ENCODE peak calls at places on chromosomes 12 and 14, in four cellular contexts. One of them, this sample, is unnamed.

GRCh38 chr12:56220611-56221232 is 1.0 kb downstream of the RNF41 start:
- DNase-seq in AG04449: peak
- DNase-seq in tibial artery: no peak
- DNase-seq in A549: no peak
- DNase-seq in this sample: no peak

GRCh38 chr12:13257356-13257875 is 60.9 kb downstream of the EMP1 start:
- DNase-seq in AG04449: no peak
- DNase-seq in tibial artery: no peak
- DNase-seq in A549: no peak
- DNase-seq in this sample: no peak

GRCh38 chr12:70853326-70853725 is 67.2 kb downstream of the PTPRR start:
- DNase-seq in AG04449: no peak
- DNase-seq in tibial artery: no peak
- DNase-seq in A549: no peak
- DNase-seq in this sample: no peak

GRCh38 chr12:5650804-5651461 is 219.0 kb downstream of the NTF3 start:
- DNase-seq in AG04449: no peak
- DNase-seq in tibial artery: no peak
- DNase-seq in A549: no peak
- DNase-seq in this sample: no peak

GRCh38 chr14:23537351-23538048 is 14.1 kb downstream of the ZFHX2 start:
- DNase-seq in AG04449: no peak
- DNase-seq in tibial artery: no peak
- DNase-seq in A549: no peak
- DNase-seq in this sample: no peak

GRCh38 chr12:108701779-108702435 is 29.4 kb downstream of the CORO1C start:
- DNase-seq in AG04449: no peak
- DNase-seq in tibial artery: no peak
- DNase-seq in A549: no peak
- DNase-seq in this sample: no peak

GRCh38 chr12:46296822-46297221 is 28.0 kb upstream of the SLC38A1 start:
- DNase-seq in AG04449: no peak
- DNase-seq in tibial artery: no peak
- DNase-seq in A549: no peak
- DNase-seq in this sample: no peak

GRCh38 chr12:123548107-123548506 is 14.6 kb upstream of the RILPL1 start:
- DNase-seq in AG04449: no peak
- DNase-seq in tibial artery: no peak
- DNase-seq in A549: no peak
- DNase-seq in this sample: no peak

GRCh38 chr12:4809449-4810218 is 89.4 kb downstream of the GALNT8 start:
- DNase-seq in AG04449: no peak
- DNase-seq in tibial artery: no peak
- DNase-seq in A549: no peak
- DNase-seq in this sample: peak

GRCh38 chr12:31585271-31585670 is 5.7 kb downstream of the DENND5B start:
- DNase-seq in AG04449: peak
- DNase-seq in tibial artery: no peak
- DNase-seq in A549: peak
- DNase-seq in this sample: no peak

GRCh38 chr14:64438181-64438839 is 27.0 kb upstream of the AKAP5 start:
- DNase-seq in AG04449: peak
- DNase-seq in tibial artery: no peak
- DNase-seq in A549: peak
- DNase-seq in this sample: no peak

GRCh38 chr12:63098851-63099250 is 52.1 kb downstream of the AVPR1A start:
- DNase-seq in AG04449: no peak
- DNase-seq in tibial artery: no peak
- DNase-seq in A549: peak
- DNase-seq in this sample: peak
- TF ChIP-seq CTCF in AG04449: no peak
- TF ChIP-seq CTCF in tibial artery: no peak
- TF ChIP-seq CTCF in A549: peak
- TF ChIP-seq CTCF in this sample: peak

GRCh38 chr14:103607822-103608221 is 21.2 kb upstream of the KLC1 start:
- DNase-seq in AG04449: no peak
- DNase-seq in tibial artery: no peak
- DNase-seq in A549: no peak
- DNase-seq in this sample: no peak

GRCh38 chr14:103618999-103619398 is 10.0 kb upstream of the KLC1 start:
- DNase-seq in AG04449: no peak
- DNase-seq in tibial artery: no peak
- DNase-seq in A549: no peak
- DNase-seq in this sample: no peak

GRCh38 chr14:103611215-103611614 is 17.8 kb upstream of the KLC1 start:
- DNase-seq in AG04449: no peak
- DNase-seq in tibial artery: no peak
- DNase-seq in A549: no peak
- DNase-seq in this sample: no peak

GRCh38 chr14:103616635-103617300 is 12.2 kb upstream of the KLC1 start:
- DNase-seq in AG04449: no peak
- DNase-seq in tibial artery: no peak
- DNase-seq in A549: no peak
- DNase-seq in this sample: no peak

GRCh38 chr14:103613517-103613916 is 15.5 kb upstream of the KLC1 start:
- DNase-seq in AG04449: no peak
- DNase-seq in tibial artery: no peak
- DNase-seq in A549: no peak
- DNase-seq in this sample: no peak
- TF ChIP-seq CTCF in AG04449: no peak
- TF ChIP-seq CTCF in tibial artery: no peak
- TF ChIP-seq CTCF in A549: peak
- TF ChIP-seq CTCF in this sample: no peak

GRCh38 chr12:119864591-119864990 is 12.5 kb downstream of the CIT start:
- DNase-seq in AG04449: no peak
- DNase-seq in tibial artery: no peak
- DNase-seq in A549: no peak
- DNase-seq in this sample: no peak

GRCh38 chr12:119870462-119870861 is 6.7 kb downstream of the CIT start:
- DNase-seq in AG04449: no peak
- DNase-seq in tibial artery: no peak
- DNase-seq in A549: no peak
- DNase-seq in this sample: no peak

GRCh38 chr12:119868992-119869391 is 8.1 kb downstream of the CIT start:
- DNase-seq in AG04449: no peak
- DNase-seq in tibial artery: no peak
- DNase-seq in A549: no peak
- DNase-seq in this sample: no peak

DNA sequence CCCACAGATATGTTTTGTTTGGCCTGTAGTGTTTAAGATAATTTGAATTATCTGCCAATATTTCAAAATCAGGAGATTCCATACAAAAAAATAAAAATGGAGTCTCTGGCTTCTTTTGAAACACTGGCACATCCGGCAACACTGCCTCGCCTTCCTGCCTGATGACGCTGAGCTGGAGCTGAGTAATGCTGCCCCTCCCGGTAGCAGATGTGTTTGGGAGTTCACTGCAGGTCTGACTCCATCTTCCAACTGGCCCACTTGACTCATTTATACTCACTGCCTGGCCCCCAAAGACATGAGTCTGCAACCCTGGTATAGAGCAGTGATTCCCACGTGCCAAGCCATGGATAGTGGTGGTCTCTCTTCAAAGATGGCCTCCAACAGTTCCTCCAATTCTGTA is 7.4 kb downstream of the CIT start:
- DNase-seq in AG04449: peak
- DNase-seq in tibial artery: peak
- DNase-seq in A549: peak
- DNase-seq in this sample: no peak
- TF ChIP-seq CTCF in AG04449: peak
- TF ChIP-seq CTCF in tibial artery: no peak
- TF ChIP-seq CTCF in A549: no peak
- TF ChIP-seq CTCF in this sample: no peak

DNA sequence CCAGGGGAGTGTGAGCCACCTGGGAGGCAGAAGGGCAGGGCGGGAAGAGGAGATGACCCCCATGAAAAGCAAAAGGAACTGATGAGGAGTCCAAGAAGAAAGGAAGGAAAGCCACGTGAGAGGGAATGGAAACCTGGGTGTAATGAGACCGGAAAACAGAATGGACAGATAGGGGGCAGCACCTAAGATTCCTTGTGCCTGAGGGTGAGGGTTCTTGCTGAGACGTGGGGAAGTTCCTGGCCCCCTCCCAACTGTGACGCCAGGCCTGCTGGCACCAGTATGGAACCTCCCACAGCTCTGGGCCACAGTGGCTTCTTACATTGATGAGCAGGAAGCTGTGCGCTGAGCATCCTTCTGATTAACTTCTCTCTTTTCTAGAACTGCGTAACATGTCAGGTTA is 30.8 kb downstream of the TTC7B start:
- DNase-seq in AG04449: no peak
- DNase-seq in tibial artery: peak
- DNase-seq in A549: peak
- DNase-seq in this sample: no peak
- TF ChIP-seq CTCF in AG04449: no peak
- TF ChIP-seq CTCF in tibial artery: no peak
- TF ChIP-seq CTCF in A549: no peak
- TF ChIP-seq CTCF in this sample: no peak

DNA sequence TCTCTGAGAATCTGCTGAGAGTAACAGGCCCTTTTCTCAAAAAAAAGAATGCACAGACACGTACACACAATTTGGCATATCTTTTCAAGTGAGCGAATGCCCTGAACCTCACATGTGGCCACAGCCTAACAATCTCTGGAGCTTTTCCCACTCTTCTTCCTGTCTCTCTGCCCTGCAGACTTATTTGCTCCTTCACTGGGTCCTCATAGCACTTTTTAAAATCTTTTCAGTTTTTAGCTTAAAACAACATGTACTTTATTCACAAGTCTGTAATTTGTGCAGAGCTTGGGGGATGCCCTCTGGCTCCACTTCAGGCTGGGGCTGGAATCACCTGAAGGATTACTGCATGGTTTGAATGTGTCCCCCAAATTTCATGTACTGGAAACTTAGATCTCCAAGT is 9.0 kb downstream of the MAP1LC3B2 start:
- DNase-seq in AG04449: no peak
- DNase-seq in tibial artery: no peak
- DNase-seq in A549: no peak
- DNase-seq in this sample: no peak
- TF ChIP-seq CTCF in AG04449: no peak
- TF ChIP-seq CTCF in tibial artery: no peak
- TF ChIP-seq CTCF in A549: no peak
- TF ChIP-seq CTCF in this sample: no peak

DNA sequence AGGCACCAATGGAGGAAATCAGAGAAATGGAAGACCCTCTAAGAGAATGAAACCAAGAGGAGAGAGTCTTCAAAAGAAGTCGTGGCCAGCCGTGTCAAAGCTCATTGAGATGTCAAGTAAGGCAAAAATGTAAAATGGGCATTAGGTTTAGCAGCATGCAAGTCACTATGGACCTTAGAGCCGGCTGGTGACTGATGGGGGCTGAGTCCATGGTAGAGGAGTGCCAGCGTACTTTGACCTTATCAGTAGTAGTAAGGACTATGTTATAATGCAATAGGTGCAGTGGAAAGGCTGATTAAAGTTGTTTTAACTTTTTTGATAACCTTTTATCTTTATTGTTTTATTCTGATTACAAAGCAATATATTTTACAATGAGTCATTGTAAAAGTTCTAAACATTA is 66.5 kb downstream of the ANO6 start:
- DNase-seq in AG04449: no peak
- DNase-seq in tibial artery: no peak
- DNase-seq in A549: no peak
- DNase-seq in this sample: no peak
- TF ChIP-seq CTCF in AG04449: no peak
- TF ChIP-seq CTCF in tibial artery: no peak
- TF ChIP-seq CTCF in A549: no peak
- TF ChIP-seq CTCF in this sample: no peak

DNA sequence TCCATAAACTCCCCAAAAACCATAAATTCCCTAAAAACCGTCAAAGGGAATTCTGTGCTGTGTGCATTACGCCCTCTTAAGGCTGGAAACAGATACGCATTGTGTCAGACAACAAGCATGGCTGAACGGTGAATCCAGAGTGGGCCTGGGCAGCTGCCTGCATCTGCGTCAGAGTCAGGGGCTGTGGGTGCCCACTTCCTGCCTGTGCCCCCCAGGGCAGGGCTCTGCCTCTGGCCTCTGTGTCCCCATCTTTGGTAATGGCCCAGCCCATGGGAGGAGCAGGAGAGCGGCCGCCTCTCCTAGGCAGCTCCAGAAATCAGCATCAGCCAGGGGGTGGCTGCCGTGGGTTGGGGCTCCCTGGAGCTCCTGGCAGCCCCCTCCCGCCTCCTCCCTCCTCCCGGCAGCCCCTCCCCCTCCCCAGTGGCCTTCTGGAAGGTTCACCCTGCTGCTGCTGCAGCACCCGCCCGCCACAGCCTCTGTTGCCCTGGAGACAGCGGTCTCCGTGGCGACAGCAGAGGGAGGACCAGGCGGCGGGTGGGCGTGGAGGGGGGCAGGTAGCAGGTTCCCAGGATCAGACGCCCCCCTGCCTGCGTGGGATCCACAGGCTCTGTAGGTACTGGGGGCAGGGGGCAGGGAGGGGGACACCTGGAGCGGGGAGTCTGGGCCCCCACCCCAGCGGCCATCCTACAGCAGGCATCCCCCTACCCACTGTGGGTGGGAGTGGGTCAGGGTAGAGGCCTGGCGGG is 5.9 kb downstream of the MMP17 start:
- DNase-seq in AG04449: no peak
- DNase-seq in tibial artery: peak
- DNase-seq in A549: peak
- DNase-seq in this sample: no peak
- TF ChIP-seq CTCF in AG04449: peak
- TF ChIP-seq CTCF in tibial artery: no peak
- TF ChIP-seq CTCF in A549: peak
- TF ChIP-seq CTCF in this sample: peak

GRCh38 chr12:57738661-57739237 is at the start of gene AGAP2:
- DNase-seq in AG04449: no peak
- DNase-seq in tibial artery: no peak
- DNase-seq in A549: no peak
- DNase-seq in this sample: peak

GRCh38 chr12:57736743-57737466 is 1.6 kb downstream of the AGAP2 start:
- DNase-seq in AG04449: no peak
- DNase-seq in tibial artery: no peak
- DNase-seq in A549: no peak
- DNase-seq in this sample: no peak

GRCh38 chr12:57738142-57738474 is 434 bp downstream of the AGAP2 start:
- DNase-seq in AG04449: no peak
- DNase-seq in tibial artery: no peak
- DNase-seq in A549: no peak
- DNase-seq in this sample: no peak

GRCh38 chr12:57735952-57736742 is 2.4 kb downstream of the AGAP2 start:
- DNase-seq in AG04449: no peak
- DNase-seq in tibial artery: no peak
- DNase-seq in A549: peak
- DNase-seq in this sample: peak

DNA sequence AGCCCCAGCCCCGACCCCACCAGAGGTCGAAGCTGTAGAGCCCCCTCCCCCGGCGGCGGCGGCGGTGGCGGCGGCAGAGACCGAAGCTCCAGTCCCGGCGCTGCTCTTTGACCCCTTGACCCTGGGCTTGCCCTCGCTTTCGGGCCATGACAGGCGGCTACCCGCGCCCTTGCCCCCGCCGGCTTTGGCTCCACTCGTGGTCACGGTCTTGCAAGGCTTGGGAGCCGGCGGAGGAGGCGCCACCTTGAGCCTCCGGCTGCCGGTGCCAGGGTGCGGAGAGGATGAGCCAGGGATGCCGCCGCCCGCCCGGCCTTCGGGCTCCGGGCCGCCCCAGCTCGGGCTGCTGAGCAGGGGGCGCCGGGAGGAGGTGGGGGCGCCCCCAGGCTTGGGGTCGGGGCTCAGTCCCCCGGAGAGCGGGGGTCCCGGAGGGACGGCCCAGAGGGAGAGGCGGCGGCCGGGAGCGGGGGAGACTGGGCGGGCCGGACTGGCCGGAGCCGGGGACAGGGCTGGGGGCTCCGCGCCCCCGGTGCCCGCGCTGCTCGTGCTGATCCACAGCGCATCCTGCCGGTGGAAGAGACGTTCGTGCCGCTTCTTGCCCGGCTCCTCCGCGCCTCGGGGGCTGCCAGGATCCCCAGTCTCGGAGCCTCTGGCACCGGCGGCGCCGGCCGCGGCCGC is 938 bp downstream of the AGAP2 start:
- DNase-seq in AG04449: no peak
- DNase-seq in tibial artery: no peak
- DNase-seq in A549: no peak
- DNase-seq in this sample: peak
- TF ChIP-seq CTCF in AG04449: peak
- TF ChIP-seq CTCF in tibial artery: no peak
- TF ChIP-seq CTCF in A549: peak
- TF ChIP-seq CTCF in this sample: no peak